ENCODE peak calls at places on chromosome 1, in ten cellular contexts. Y, L, W, V, Z, N, G, E, U and P are unnamed samples. For H3K4me1, the result is how much of the 10 kb centered on the place peaks cover.

GRCh38 chr1:18965206-18966173 is 9.0 kb upstream of the IFFO2 start:
- DNase-seq in Y (no peak), L (no peak), W (no peak), V (no peak), Z (peak), N (no peak), G (no peak), E (peak), U (peak), P (no peak)

GRCh38 chr1:101567582-101568189 is 330.9 kb downstream of the S1PR1 start:
- DNase-seq in Y (no peak), L (no peak), W (no peak), V (peak), Z (peak), N (peak), G (no peak), E (no peak), U (peak), P (peak)

GRCh38 chr1:110672001-110672752 is 2.6 kb downstream of the KCNA3 start:
- DNase-seq in Y (no peak), L (no peak), W (no peak), V (peak), Z (no peak), N (no peak), G (peak), E (no peak), U (no peak), P (peak)

GRCh38 chr1:243848165-243849088 is 1.6 kb downstream of the AKT3 start:
- DNase-seq in Y (no peak), L (no peak), W (no peak), V (no peak), Z (no peak), N (no peak), G (no peak), E (no peak), U (no peak), P (no peak)

GRCh38 chr1:231159963-231160761 is 1.7 kb upstream of the TRIM67 start:
- DNase-seq in Y (no peak), L (no peak), W (no peak), V (no peak), Z (no peak), N (no peak), G (no peak), E (no peak), U (no peak), P (no peak)

GRCh38 chr1:39574646-39575045 is 1.9 kb downstream of the PABPC4 start:
- DNase-seq in Y (no peak), L (no peak), W (no peak), V (no peak), Z (no peak), N (no peak), G (no peak), E (no peak), U (no peak), P (no peak)

GRCh38 chr1:177200290-177200689 is 29.5 kb downstream of the BRINP2 start:
- DNase-seq in Y (no peak), L (no peak), W (no peak), V (no peak), Z (no peak), N (no peak), G (no peak), E (no peak), U (no peak), P (no peak)

GRCh38 chr1:54399765-54400164 is 6.4 kb downstream of the SSBP3 start:
- DNase-seq in Y (no peak), L (no peak), W (no peak), V (no peak), Z (no peak), N (no peak), G (no peak), E (no peak), U (no peak), P (no peak)

GRCh38 chr1:4696753-4697152 is 42.3 kb downstream of the AJAP1 start:
- DNase-seq in Y (no peak), L (no peak), W (no peak), V (no peak), Z (no peak), N (no peak), G (no peak), E (no peak), U (no peak), P (no peak)

GRCh38 chr1:100134872-100135271 is 1.9 kb downstream of the TRMT13 start:
- DNase-seq in Y (no peak), L (no peak), W (no peak), V (no peak), Z (no peak), N (no peak), G (no peak), E (no peak), U (no peak), P (peak)

GRCh38 chr1:234529661-234530237 is 50.8 kb upstream of the TARBP1 start:
- DNase-seq in Y (no peak), L (no peak), W (no peak), V (no peak), Z (no peak), N (no peak), G (no peak), E (no peak), U (no peak), P (no peak)

GRCh38 chr1:20730690-20731056 is 1.8 kb downstream of the SH2D5 start:
- DNase-seq in Y (no peak), L (no peak), W (no peak), V (no peak), Z (peak), N (no peak), G (no peak), E (no peak), U (no peak), P (no peak)

GRCh38 chr1:56374026-56374974 is 205.1 kb downstream of the PLPP3 start:
- DNase-seq in Y (no peak), L (no peak), W (peak), V (no peak), Z (no peak), N (no peak), G (peak), E (no peak), U (peak), P (no peak)

GRCh38 chr1:19450811-19451564 is 34.4 kb downstream of the CAPZB start:
- DNase-seq in Y (no peak), L (no peak), W (no peak), V (no peak), Z (no peak), N (peak), G (no peak), E (no peak), U (peak), P (no peak)

GRCh38 chr1:221166559-221167318 is 287.5 kb downstream of the HLX start:
- DNase-seq in Y (no peak), L (no peak), W (no peak), V (no peak), Z (no peak), N (no peak), G (no peak), E (no peak), U (no peak), P (no peak)

GRCh38 chr1:65791860-65792670 is 630 bp upstream of the PDE4B start:
- DNase-seq in Y (no peak), L (no peak), W (no peak), V (no peak), Z (peak), N (no peak), G (no peak), E (no peak), U (no peak), P (no peak)

GRCh38 chr1:3321559-3322439 is 132.7 kb upstream of the ARHGEF16 start:
- DNase-seq in Y (no peak), L (no peak), W (no peak), V (no peak), Z (no peak), N (no peak), G (no peak), E (no peak), U (no peak), P (no peak)

DNA sequence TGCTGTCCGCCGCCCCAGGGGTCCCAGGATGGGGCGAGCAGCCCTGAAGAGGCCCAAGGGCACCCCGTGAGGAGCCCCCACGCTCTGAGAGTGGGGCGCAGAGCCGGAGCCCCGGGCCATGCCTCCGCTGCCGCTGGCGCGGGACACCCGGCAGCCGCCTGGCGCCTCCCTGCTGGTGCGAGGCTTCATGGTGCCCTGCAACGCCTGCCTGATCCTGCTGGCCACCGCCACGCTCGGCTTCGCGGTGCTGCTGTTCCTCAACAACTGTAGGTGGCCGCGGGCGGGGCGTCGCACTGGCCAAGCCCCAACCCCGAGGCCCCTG is 14.5 kb downstream of the AGRN start:
- DNase-seq in Y (no peak), L (no peak), W (no peak), V (no peak), Z (no peak), N (no peak), G (no peak), E (no peak), U (no peak), P (no peak)
- H3K4me3 ChIP-seq in Y (peak), L (no peak), W (peak), V (no peak), Z (no peak), N (no peak), G (no peak), E (no peak), U (no peak), P (no peak)

DNA sequence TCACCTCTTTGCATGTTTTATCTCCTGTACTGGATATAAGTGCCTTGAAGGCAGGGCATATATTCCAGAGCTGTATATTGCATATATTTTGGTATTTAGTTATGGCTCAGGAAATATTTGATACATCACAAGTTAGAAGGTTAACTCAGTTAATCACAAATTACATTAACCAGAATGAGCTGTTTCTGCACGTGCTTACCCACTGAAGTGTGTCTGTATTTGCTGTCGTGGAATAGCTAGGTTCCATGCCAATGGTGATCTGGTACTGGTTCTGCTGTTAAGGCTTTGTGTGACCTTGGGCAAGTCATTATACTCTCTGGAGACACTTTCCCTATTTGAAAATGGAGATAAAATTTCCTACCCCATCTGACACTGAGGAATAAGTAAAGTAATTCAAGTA is 50.7 kb downstream of the OSBPL9 start:
- DNase-seq in Y (no peak), L (no peak), W (no peak), V (no peak), Z (no peak), N (no peak), G (no peak), E (no peak), U (no peak), P (no peak)
- H3K4me1 ChIP-seq in Y (under half), L (half or more), W (half or more), V (under half), Z (under half), N (under half), G (half or more), E (under half), U (under half), P (under half)

GRCh38 chr1:94094466-94095111 is 26.4 kb downstream of the ABCA4 start:
- DNase-seq in Y (no peak), L (peak), W (peak), V (no peak), Z (no peak), N (no peak), G (peak), E (no peak), U (no peak), P (no peak)

GRCh38 chr1:94093351-94093750 is 27.6 kb downstream of the ABCA4 start:
- DNase-seq in Y (no peak), L (no peak), W (no peak), V (no peak), Z (no peak), N (no peak), G (no peak), E (no peak), U (no peak), P (no peak)

GRCh38 chr1:94092210-94092613 is 28.7 kb downstream of the ABCA4 start:
- DNase-seq in Y (no peak), L (no peak), W (no peak), V (no peak), Z (no peak), N (no peak), G (peak), E (no peak), U (no peak), P (no peak)

GRCh38 chr1:94095112-94095637 is 25.8 kb downstream of the ABCA4 start:
- DNase-seq in Y (no peak), L (peak), W (peak), V (no peak), Z (no peak), N (no peak), G (peak), E (no peak), U (no peak), P (no peak)

DNA sequence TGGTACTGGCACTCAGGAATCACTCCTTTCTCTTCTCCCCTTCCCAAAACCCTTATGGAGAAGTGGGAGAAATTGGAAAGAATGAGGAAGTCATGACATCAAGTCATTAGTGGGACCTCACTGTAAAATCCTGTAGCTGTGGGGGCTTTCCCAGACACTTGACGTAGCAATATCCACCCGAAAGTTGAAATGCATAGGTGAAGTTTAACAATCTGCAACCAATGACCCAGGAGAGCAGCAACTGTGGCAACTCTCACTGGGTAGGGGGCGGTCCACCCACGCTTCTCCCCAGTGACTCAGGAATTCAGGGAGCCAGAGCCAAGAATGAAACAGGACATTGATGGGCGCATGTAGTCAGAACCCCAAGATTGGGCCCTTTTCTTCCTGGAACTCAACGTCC is 27.0 kb downstream of the ABCA4 start:
- DNase-seq in Y (no peak), L (no peak), W (no peak), V (no peak), Z (no peak), N (no peak), G (no peak), E (no peak), U (no peak), P (no peak)
- H3K27ac ChIP-seq in Y (no peak), L (peak), W (peak), V (no peak), Z (peak), N (no peak), G (peak), E (no peak), U (no peak), P (no peak)

GRCh38 chr1:25565188-25565591 is 21.8 kb downstream of the LDLRAP1 start:
- DNase-seq in Y (no peak), L (no peak), W (no peak), V (no peak), Z (no peak), N (no peak), G (no peak), E (no peak), U (no peak), P (peak)

GRCh38 chr1:25565626-25566025 is 22.2 kb downstream of the LDLRAP1 start:
- DNase-seq in Y (no peak), L (no peak), W (no peak), V (no peak), Z (no peak), N (no peak), G (no peak), E (no peak), U (no peak), P (no peak)

GRCh38 chr1:25567710-25568089 is 24.3 kb downstream of the LDLRAP1 start:
- DNase-seq in Y (no peak), L (no peak), W (peak), V (no peak), Z (no peak), N (no peak), G (no peak), E (peak), U (no peak), P (no peak)

GRCh38 chr1:25566730-25567341 is 23.4 kb downstream of the LDLRAP1 start:
- DNase-seq in Y (no peak), L (no peak), W (peak), V (no peak), Z (no peak), N (no peak), G (peak), E (peak), U (no peak), P (peak)

DNA sequence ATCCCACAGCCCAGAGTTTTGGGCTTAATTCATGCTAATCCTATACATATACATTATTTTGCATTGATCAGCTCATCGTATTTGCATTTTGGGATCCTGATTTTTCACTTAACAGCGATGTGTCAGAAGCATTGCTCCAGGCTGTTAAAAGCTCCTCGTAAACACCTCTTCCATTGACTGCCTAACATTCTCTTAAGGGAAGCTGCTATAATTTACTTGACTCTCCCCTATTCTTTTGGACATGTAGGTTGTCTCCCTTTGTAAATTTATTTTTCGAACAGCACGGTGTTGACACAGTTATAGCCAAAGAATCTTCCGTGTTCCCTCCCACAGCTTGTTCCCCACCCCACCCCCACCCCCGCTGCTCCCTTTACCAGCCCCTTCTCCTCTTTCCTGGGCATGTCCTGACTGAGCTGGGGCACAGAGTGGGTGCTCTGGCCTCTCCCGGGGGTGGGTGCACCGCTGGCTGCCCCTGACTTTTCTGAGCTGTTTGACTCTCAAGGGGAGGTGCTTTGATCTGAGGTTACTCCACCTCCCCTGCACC is 22.9 kb downstream of the LDLRAP1 start:
- DNase-seq in Y (no peak), L (no peak), W (no peak), V (no peak), Z (no peak), N (no peak), G (no peak), E (no peak), U (no peak), P (peak)
- H3K4me3 ChIP-seq in Y (no peak), L (peak), W (peak), V (peak), Z (no peak), N (no peak), G (no peak), E (no peak), U (no peak), P (peak)

GRCh38 chr1:154218545-154218944 is 2.2 kb upstream of the UBAP2L start:
- DNase-seq in Y (no peak), L (no peak), W (no peak), V (no peak), Z (no peak), N (no peak), G (no peak), E (no peak), U (no peak), P (no peak)
- H3K4me1 ChIP-seq in Y (under half), L (under half), W (under half), V (under half), Z (under half), N (under half), G (under half), E (under half), U (half or more), P (under half)